ENCODE peak calls at places on chromosomes 2 and 18, in seven cellular contexts. One of them, this sample, is unnamed.

GRCh38 chr2:181466661-181467576 is 9.7 kb downstream of the ITGA4 start:
- DNase-seq in neural progenitor cell: peak; percentile 77
- DNase-seq in cardiac muscle cell: peak; percentile 65
- DNase-seq in upper lobe of right lung: peak; percentile 75
- DNase-seq in adrenal gland: peak; percentile 83
- DNase-seq in neuronal stem cell: peak; percentile 48
- DNase-seq in mucosa of descending colon: peak; percentile 73
- DNase-seq in this sample: peak; percentile 50

GRCh38 chr18:8763611-8764010 is 58.3 kb downstream of the MTCL1 start:
- DNase-seq in neural progenitor cell: no peak
- DNase-seq in cardiac muscle cell: no peak
- DNase-seq in upper lobe of right lung: no peak
- DNase-seq in adrenal gland: no peak
- DNase-seq in neuronal stem cell: no peak
- DNase-seq in mucosa of descending colon: no peak
- DNase-seq in this sample: no peak

GRCh38 chr18:50277935-50278334 is 3.4 kb downstream of the MBD1 start:
- DNase-seq in neural progenitor cell: no peak
- DNase-seq in cardiac muscle cell: no peak
- DNase-seq in upper lobe of right lung: no peak
- DNase-seq in adrenal gland: no peak
- DNase-seq in neuronal stem cell: no peak
- DNase-seq in mucosa of descending colon: no peak
- DNase-seq in this sample: no peak

GRCh38 chr2:234453216-234453615 is 43.7 kb downstream of the ARL4C start:
- DNase-seq in neural progenitor cell: no peak
- DNase-seq in cardiac muscle cell: no peak
- DNase-seq in upper lobe of right lung: no peak
- DNase-seq in adrenal gland: no peak
- DNase-seq in neuronal stem cell: no peak
- DNase-seq in mucosa of descending colon: no peak
- DNase-seq in this sample: no peak

GRCh38 chr2:54350422-54350821 is 94.4 kb upstream of the TSPYL6 start:
- DNase-seq in neural progenitor cell: no peak
- DNase-seq in cardiac muscle cell: no peak
- DNase-seq in upper lobe of right lung: no peak
- DNase-seq in adrenal gland: no peak
- DNase-seq in neuronal stem cell: no peak
- DNase-seq in mucosa of descending colon: no peak
- DNase-seq in this sample: no peak

GRCh38 chr2:28399289-28399688 is 6.6 kb downstream of the FOSL2 start:
- DNase-seq in neural progenitor cell: no peak
- DNase-seq in cardiac muscle cell: no peak
- DNase-seq in upper lobe of right lung: no peak
- DNase-seq in adrenal gland: peak; percentile 53
- DNase-seq in neuronal stem cell: no peak
- DNase-seq in mucosa of descending colon: no peak
- DNase-seq in this sample: no peak

GRCh38 chr2:121697108-121697631 is 39.5 kb downstream of the NIFK start:
- DNase-seq in neural progenitor cell: no peak
- DNase-seq in cardiac muscle cell: peak; percentile 5
- DNase-seq in upper lobe of right lung: no peak
- DNase-seq in adrenal gland: peak; percentile 55
- DNase-seq in neuronal stem cell: no peak
- DNase-seq in mucosa of descending colon: no peak
- DNase-seq in this sample: no peak

GRCh38 chr18:31557446-31557845 is 34.2 kb upstream of the TTR start:
- DNase-seq in neural progenitor cell: no peak
- DNase-seq in cardiac muscle cell: no peak
- DNase-seq in upper lobe of right lung: no peak
- DNase-seq in adrenal gland: no peak
- DNase-seq in neuronal stem cell: no peak
- DNase-seq in mucosa of descending colon: no peak
- DNase-seq in this sample: no peak

GRCh38 chr2:226622484-226622883 is 177.1 kb downstream of the IRS1 start:
- DNase-seq in neural progenitor cell: no peak
- DNase-seq in cardiac muscle cell: no peak
- DNase-seq in upper lobe of right lung: no peak
- DNase-seq in adrenal gland: no peak
- DNase-seq in neuronal stem cell: no peak
- DNase-seq in mucosa of descending colon: no peak
- DNase-seq in this sample: no peak

GRCh38 chr2:39737661-39738060 is 41.4 kb downstream of the THUMPD2 start:
- DNase-seq in neural progenitor cell: peak; percentile 38
- DNase-seq in cardiac muscle cell: no peak
- DNase-seq in upper lobe of right lung: no peak
- DNase-seq in adrenal gland: no peak
- DNase-seq in neuronal stem cell: no peak
- DNase-seq in mucosa of descending colon: no peak
- DNase-seq in this sample: no peak

GRCh38 chr2:224038049-224038829 is 847 bp downstream of the SERPINE2 start:
- DNase-seq in neural progenitor cell: peak; percentile 61
- DNase-seq in cardiac muscle cell: peak; percentile 71
- DNase-seq in upper lobe of right lung: peak; percentile 69
- DNase-seq in adrenal gland: peak; percentile 57
- DNase-seq in neuronal stem cell: peak; percentile 27
- DNase-seq in mucosa of descending colon: no peak
- DNase-seq in this sample: peak; percentile 50

GRCh38 chr2:172655838-172656573 is 79.6 kb upstream of the RAPGEF4 start:
- DNase-seq in neural progenitor cell: no peak
- DNase-seq in cardiac muscle cell: no peak
- DNase-seq in upper lobe of right lung: no peak
- DNase-seq in adrenal gland: no peak
- DNase-seq in neuronal stem cell: no peak
- DNase-seq in mucosa of descending colon: no peak
- DNase-seq in this sample: no peak

GRCh38 chr2:6863792-6864191 is 1.9 kb downstream of the CMPK2 start:
- DNase-seq in neural progenitor cell: no peak
- DNase-seq in cardiac muscle cell: peak; percentile 53
- DNase-seq in upper lobe of right lung: no peak
- DNase-seq in adrenal gland: peak; percentile 83
- DNase-seq in neuronal stem cell: no peak
- DNase-seq in mucosa of descending colon: no peak
- DNase-seq in this sample: no peak

DNA sequence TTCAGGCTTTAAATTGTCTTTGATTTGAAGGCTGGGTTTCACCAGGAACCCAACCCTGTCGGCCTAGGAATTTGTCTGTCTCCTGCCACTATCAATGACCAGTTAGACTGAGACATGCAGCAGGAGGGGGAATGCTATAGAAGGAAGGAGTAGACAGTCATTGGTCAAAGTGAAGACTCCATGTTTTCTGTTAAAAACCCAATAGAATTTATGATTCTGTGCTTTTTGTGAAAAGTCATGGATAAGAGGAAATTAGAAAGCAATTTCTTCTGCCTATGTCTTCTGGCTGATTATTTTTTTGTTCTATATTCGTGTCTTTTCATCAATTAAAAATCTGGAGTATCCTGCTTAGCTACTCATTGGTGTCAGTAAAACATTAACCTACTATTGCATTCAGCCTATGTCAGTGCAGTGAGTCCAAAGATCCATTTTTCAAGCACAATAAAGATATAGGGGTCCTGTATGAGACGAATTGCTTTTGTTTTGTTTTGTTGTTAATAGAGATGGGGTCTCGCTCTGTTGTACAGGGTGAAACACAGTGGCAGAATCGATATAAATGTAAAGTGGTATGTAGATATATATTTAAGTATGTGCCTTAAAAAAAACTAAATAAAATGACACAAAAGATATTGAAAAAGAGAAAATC is 7.9 kb upstream of the KYNU start:
- DNase-seq in neural progenitor cell: no peak
- DNase-seq in cardiac muscle cell: no peak
- DNase-seq in upper lobe of right lung: no peak
- DNase-seq in adrenal gland: no peak
- DNase-seq in neuronal stem cell: no peak
- DNase-seq in mucosa of descending colon: no peak
- DNase-seq in this sample: no peak
- H3K4me1 ChIP-seq in neural progenitor cell: no peaks in the 10 kb centered on the region
- H3K4me1 ChIP-seq in cardiac muscle cell: no peaks in the 10 kb centered on the region
- H3K4me1 ChIP-seq in upper lobe of right lung: peaks cover 5% of the 10 kb centered on the region
- H3K4me1 ChIP-seq in adrenal gland: peaks cover 18% of the 10 kb centered on the region
- H3K4me1 ChIP-seq in neuronal stem cell: no peaks in the 10 kb centered on the region
- H3K4me1 ChIP-seq in mucosa of descending colon: peaks cover 14% of the 10 kb centered on the region
- H3K4me1 ChIP-seq in this sample: no peaks in the 10 kb centered on the region

GRCh38 chr2:147485210-147485851 is 359.5 kb upstream of the ACVR2A start:
- DNase-seq in neural progenitor cell: no peak
- DNase-seq in cardiac muscle cell: no peak
- DNase-seq in upper lobe of right lung: no peak
- DNase-seq in adrenal gland: no peak
- DNase-seq in neuronal stem cell: no peak
- DNase-seq in mucosa of descending colon: no peak
- DNase-seq in this sample: peak; percentile 16

GRCh38 chr2:147483911-147484310 is 360.9 kb upstream of the ACVR2A start:
- DNase-seq in neural progenitor cell: no peak
- DNase-seq in cardiac muscle cell: no peak
- DNase-seq in upper lobe of right lung: no peak
- DNase-seq in adrenal gland: no peak
- DNase-seq in neuronal stem cell: no peak
- DNase-seq in mucosa of descending colon: no peak
- DNase-seq in this sample: no peak

GRCh38 chr2:147482111-147482510 is 362.7 kb upstream of the ACVR2A start:
- DNase-seq in neural progenitor cell: peak; percentile 15
- DNase-seq in cardiac muscle cell: no peak
- DNase-seq in upper lobe of right lung: no peak
- DNase-seq in adrenal gland: no peak
- DNase-seq in neuronal stem cell: no peak
- DNase-seq in mucosa of descending colon: no peak
- DNase-seq in this sample: no peak

GRCh38 chr2:147482590-147483292 is 362.1 kb upstream of the ACVR2A start:
- DNase-seq in neural progenitor cell: no peak
- DNase-seq in cardiac muscle cell: no peak
- DNase-seq in upper lobe of right lung: no peak
- DNase-seq in adrenal gland: no peak
- DNase-seq in neuronal stem cell: no peak
- DNase-seq in mucosa of descending colon: no peak
- DNase-seq in this sample: no peak

GRCh38 chr2:147483293-147483669 is 361.5 kb upstream of the ACVR2A start:
- DNase-seq in neural progenitor cell: no peak
- DNase-seq in cardiac muscle cell: no peak
- DNase-seq in upper lobe of right lung: no peak
- DNase-seq in adrenal gland: no peak
- DNase-seq in neuronal stem cell: no peak
- DNase-seq in mucosa of descending colon: no peak
- DNase-seq in this sample: no peak
- H3K4me3 ChIP-seq in neural progenitor cell: no peak overlapping the region
- H3K4me3 ChIP-seq in cardiac muscle cell: no peak overlapping the region
- H3K4me3 ChIP-seq in upper lobe of right lung: no peak overlapping the region
- H3K4me3 ChIP-seq in adrenal gland: no peak overlapping the region
- H3K4me3 ChIP-seq in neuronal stem cell: no peak overlapping the region
- H3K4me3 ChIP-seq in mucosa of descending colon: no peak overlapping the region
- H3K4me3 ChIP-seq in this sample: no peak overlapping the region

GRCh38 chr2:240932001-240932723 is 26.0 kb downstream of the CROCC2 start:
- DNase-seq in neural progenitor cell: no peak
- DNase-seq in cardiac muscle cell: no peak
- DNase-seq in upper lobe of right lung: peak; percentile 52
- DNase-seq in adrenal gland: peak; percentile 23
- DNase-seq in neuronal stem cell: no peak
- DNase-seq in mucosa of descending colon: no peak
- DNase-seq in this sample: no peak

GRCh38 chr2:240930631-240931318 is 24.6 kb downstream of the CROCC2 start:
- DNase-seq in neural progenitor cell: no peak
- DNase-seq in cardiac muscle cell: no peak
- DNase-seq in upper lobe of right lung: peak; percentile 58
- DNase-seq in adrenal gland: peak; percentile 14
- DNase-seq in neuronal stem cell: no peak
- DNase-seq in mucosa of descending colon: no peak
- DNase-seq in this sample: no peak

GRCh38 chr2:240930096-240930630 is 24.0 kb downstream of the CROCC2 start:
- DNase-seq in neural progenitor cell: no peak
- DNase-seq in cardiac muscle cell: no peak
- DNase-seq in upper lobe of right lung: peak; percentile 62
- DNase-seq in adrenal gland: peak; percentile 23
- DNase-seq in neuronal stem cell: no peak
- DNase-seq in mucosa of descending colon: no peak
- DNase-seq in this sample: no peak

GRCh38 chr2:240932724-240933047 is 26.6 kb downstream of the CROCC2 start:
- DNase-seq in neural progenitor cell: no peak
- DNase-seq in cardiac muscle cell: no peak
- DNase-seq in upper lobe of right lung: no peak
- DNase-seq in adrenal gland: no peak
- DNase-seq in neuronal stem cell: no peak
- DNase-seq in mucosa of descending colon: no peak
- DNase-seq in this sample: no peak

DNA sequence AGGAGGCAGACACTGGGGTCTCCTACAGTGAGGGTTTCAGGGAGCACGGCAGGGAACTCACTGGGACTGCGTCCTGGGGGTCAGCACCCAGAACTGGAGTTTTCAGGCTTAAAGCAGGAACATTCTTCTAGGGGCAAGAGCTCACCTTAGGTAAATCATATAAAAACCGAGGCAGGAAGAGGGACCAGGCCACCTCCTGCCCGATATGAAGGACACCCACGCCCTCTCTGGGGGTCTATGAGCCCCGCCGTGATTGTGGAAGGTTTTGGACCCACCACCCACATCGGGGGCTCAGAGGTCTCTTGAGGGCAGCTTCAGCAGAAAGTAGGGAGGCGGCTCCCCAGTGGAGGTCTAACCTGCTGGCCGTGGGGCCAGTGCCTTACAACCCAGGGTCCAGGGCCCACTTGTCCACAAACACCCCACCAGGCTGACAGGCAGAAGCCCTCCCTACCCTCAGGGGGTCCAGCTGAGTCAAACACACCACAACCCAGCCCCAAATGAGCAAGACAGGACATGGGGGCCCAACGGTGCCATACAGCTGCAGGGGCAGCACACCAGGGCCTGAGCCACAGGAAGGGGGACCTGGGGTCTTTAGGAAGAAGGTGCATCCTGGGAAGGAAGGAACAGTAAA is 25.3 kb downstream of the CROCC2 start:
- DNase-seq in neural progenitor cell: no peak
- DNase-seq in cardiac muscle cell: no peak
- DNase-seq in upper lobe of right lung: peak; percentile 49
- DNase-seq in adrenal gland: peak; percentile 36
- DNase-seq in neuronal stem cell: no peak
- DNase-seq in mucosa of descending colon: no peak
- DNase-seq in this sample: no peak
- H3K4me1 ChIP-seq in neural progenitor cell: no peaks in the 10 kb centered on the region
- H3K4me1 ChIP-seq in cardiac muscle cell: no peaks in the 10 kb centered on the region
- H3K4me1 ChIP-seq in upper lobe of right lung: no peaks in the 10 kb centered on the region
- H3K4me1 ChIP-seq in adrenal gland: no peaks in the 10 kb centered on the region
- H3K4me1 ChIP-seq in neuronal stem cell: no peaks in the 10 kb centered on the region
- H3K4me1 ChIP-seq in mucosa of descending colon: no peaks in the 10 kb centered on the region
- H3K4me1 ChIP-seq in this sample: peaks cover 8% of the 10 kb centered on the region

GRCh38 chr2:214066847-214067246 is 344.0 kb upstream of the VWC2L start:
- DNase-seq in neural progenitor cell: peak; percentile 55
- DNase-seq in cardiac muscle cell: no peak
- DNase-seq in upper lobe of right lung: no peak
- DNase-seq in adrenal gland: no peak
- DNase-seq in neuronal stem cell: no peak
- DNase-seq in mucosa of descending colon: no peak
- DNase-seq in this sample: no peak

GRCh38 chr2:214069254-214069653 is 341.6 kb upstream of the VWC2L start:
- DNase-seq in neural progenitor cell: no peak
- DNase-seq in cardiac muscle cell: no peak
- DNase-seq in upper lobe of right lung: no peak
- DNase-seq in adrenal gland: peak; percentile 54
- DNase-seq in neuronal stem cell: no peak
- DNase-seq in mucosa of descending colon: no peak
- DNase-seq in this sample: no peak
- H3K4me3 ChIP-seq in neural progenitor cell: no peak overlapping the region
- H3K4me3 ChIP-seq in cardiac muscle cell: no peak overlapping the region
- H3K4me3 ChIP-seq in upper lobe of right lung: no peak overlapping the region
- H3K4me3 ChIP-seq in adrenal gland: no peak overlapping the region
- H3K4me3 ChIP-seq in neuronal stem cell: no peak overlapping the region
- H3K4me3 ChIP-seq in mucosa of descending colon: no peak overlapping the region
- H3K4me3 ChIP-seq in this sample: no peak overlapping the region

GRCh38 chr2:126666003-126666402 is 10.0 kb downstream of the GYPC start:
- DNase-seq in neural progenitor cell: no peak
- DNase-seq in cardiac muscle cell: no peak
- DNase-seq in upper lobe of right lung: no peak
- DNase-seq in adrenal gland: no peak
- DNase-seq in neuronal stem cell: no peak
- DNase-seq in mucosa of descending colon: no peak
- DNase-seq in this sample: no peak
- H3K4me1 ChIP-seq in neural progenitor cell: peaks cover 11% of the 10 kb centered on the region
- H3K4me1 ChIP-seq in cardiac muscle cell: peaks cover 14% of the 10 kb centered on the region
- H3K4me1 ChIP-seq in upper lobe of right lung: peaks cover 65% of the 10 kb centered on the region
- H3K4me1 ChIP-seq in adrenal gland: peaks cover 64% of the 10 kb centered on the region
- H3K4me1 ChIP-seq in neuronal stem cell: peaks cover 21% of the 10 kb centered on the region
- H3K4me1 ChIP-seq in mucosa of descending colon: peaks cover 2% of the 10 kb centered on the region
- H3K4me1 ChIP-seq in this sample: no peaks in the 10 kb centered on the region

This sample was measured in NT2/D1.